ENCODE peak calls at places on chromosome 1, in six cellular contexts. One of them, this sample, is unnamed.
A peak's percentile ranks its signal among the peaks of the same experiment; 100 is the strongest.

GRCh38 chr1:89540406-89540970 is 15.9 kb downstream of the LRRC8B start:
- DNase-seq in left ventricle myocardium inferior: no peak
- DNase-seq in neural progenitor cell: no peak
- DNase-seq in naive thymus-derived CD4-positive, alpha-beta T cell: no peak
- DNase-seq in hepatocyte: no peak
- DNase-seq in IMR-90: no peak
- DNase-seq in this sample: no peak

GRCh38 chr1:84152649-84153056 is 8.6 kb downstream of the PRKACB start:
- DNase-seq in left ventricle myocardium inferior: no peak
- DNase-seq in naive thymus-derived CD4-positive, alpha-beta T cell: no peak
- DNase-seq in neural progenitor cell: no peak
- DNase-seq in IMR-90: no peak
- DNase-seq in hepatocyte: no peak
- DNase-seq in this sample: no peak

GRCh38 chr1:119544165-119544762 is 37.3 kb downstream of the HSD3B1 start:
- DNase-seq in hepatocyte: no peak
- DNase-seq in left ventricle myocardium inferior: no peak
- DNase-seq in naive thymus-derived CD4-positive, alpha-beta T cell: no peak
- DNase-seq in neural progenitor cell: peak; percentile 28
- DNase-seq in IMR-90: no peak
- DNase-seq in this sample: no peak

GRCh38 chr1:58430355-58431335 is 115.9 kb downstream of the OMA1 start:
- DNase-seq in left ventricle myocardium inferior: no peak
- DNase-seq in IMR-90: no peak
- DNase-seq in hepatocyte: no peak
- DNase-seq in naive thymus-derived CD4-positive, alpha-beta T cell: no peak
- DNase-seq in neural progenitor cell: no peak
- DNase-seq in this sample: no peak

GRCh38 chr1:33986389-33987095 is 122.7 kb downstream of the HMGB4 start:
- DNase-seq in left ventricle myocardium inferior: peak; percentile 50
- DNase-seq in naive thymus-derived CD4-positive, alpha-beta T cell: no peak
- DNase-seq in IMR-90: peak; percentile 7
- DNase-seq in hepatocyte: peak; percentile 77
- DNase-seq in neural progenitor cell: no peak
- DNase-seq in this sample: no peak

GRCh38 chr1:85975770-85976386 is 180.7 kb downstream of the COL24A1 start:
- DNase-seq in hepatocyte: peak; percentile 19
- DNase-seq in naive thymus-derived CD4-positive, alpha-beta T cell: no peak
- DNase-seq in IMR-90: no peak
- DNase-seq in left ventricle myocardium inferior: no peak
- DNase-seq in neural progenitor cell: peak; percentile 8
- DNase-seq in this sample: no peak

GRCh38 chr1:192839164-192840066 is 30.6 kb downstream of the RGS2 start:
- DNase-seq in naive thymus-derived CD4-positive, alpha-beta T cell: no peak
- DNase-seq in hepatocyte: no peak
- DNase-seq in neural progenitor cell: no peak
- DNase-seq in IMR-90: no peak
- DNase-seq in left ventricle myocardium inferior: no peak
- DNase-seq in this sample: no peak

GRCh38 chr1:94925561-94926364 is 1.1 kb downstream of the CNN3 start:
- DNase-seq in IMR-90: peak; percentile 87
- DNase-seq in neural progenitor cell: peak; percentile 99
- DNase-seq in left ventricle myocardium inferior: peak; percentile 69
- DNase-seq in naive thymus-derived CD4-positive, alpha-beta T cell: no peak
- DNase-seq in hepatocyte: peak; percentile 80
- DNase-seq in this sample: peak; percentile 80

GRCh38 chr1:38029725-38030511 is 16.7 kb downstream of the POU3F1 start:
- DNase-seq in hepatocyte: peak; percentile 75
- DNase-seq in naive thymus-derived CD4-positive, alpha-beta T cell: no peak
- DNase-seq in neural progenitor cell: no peak
- DNase-seq in left ventricle myocardium inferior: peak; percentile 51
- DNase-seq in IMR-90: peak; percentile 62
- DNase-seq in this sample: no peak

GRCh38 chr1:180672105-180672504 is 40.3 kb downstream of the XPR1 start:
- DNase-seq in neural progenitor cell: no peak
- DNase-seq in naive thymus-derived CD4-positive, alpha-beta T cell: no peak
- DNase-seq in left ventricle myocardium inferior: no peak
- DNase-seq in IMR-90: peak; percentile 69
- DNase-seq in hepatocyte: no peak
- DNase-seq in this sample: no peak

GRCh38 chr1:80445021-80445420 is 1355.7 kb upstream of the ADGRL2 start:
- DNase-seq in left ventricle myocardium inferior: no peak
- DNase-seq in naive thymus-derived CD4-positive, alpha-beta T cell: no peak
- DNase-seq in IMR-90: no peak
- DNase-seq in neural progenitor cell: no peak
- DNase-seq in hepatocyte: no peak
- DNase-seq in this sample: no peak

GRCh38 chr1:52210044-52210443 is 68.2 kb downstream of the ZFYVE9 start:
- DNase-seq in left ventricle myocardium inferior: no peak
- DNase-seq in naive thymus-derived CD4-positive, alpha-beta T cell: no peak
- DNase-seq in neural progenitor cell: no peak
- DNase-seq in IMR-90: no peak
- DNase-seq in hepatocyte: no peak
- DNase-seq in this sample: no peak

GRCh38 chr1:4984841-4985240 is 330.4 kb downstream of the AJAP1 start:
- DNase-seq in neural progenitor cell: no peak
- DNase-seq in IMR-90: no peak
- DNase-seq in naive thymus-derived CD4-positive, alpha-beta T cell: no peak
- DNase-seq in hepatocyte: no peak
- DNase-seq in left ventricle myocardium inferior: no peak
- DNase-seq in this sample: no peak

GRCh38 chr1:6884652-6885153 is 99.4 kb downstream of the CAMTA1 start:
- DNase-seq in IMR-90: no peak
- DNase-seq in left ventricle myocardium inferior: no peak
- DNase-seq in naive thymus-derived CD4-positive, alpha-beta T cell: no peak
- DNase-seq in hepatocyte: peak; percentile 22
- DNase-seq in neural progenitor cell: no peak
- DNase-seq in this sample: no peak

GRCh38 chr1:14413809-14414208 is 184.7 kb upstream of the KAZN start:
- DNase-seq in neural progenitor cell: no peak
- DNase-seq in naive thymus-derived CD4-positive, alpha-beta T cell: no peak
- DNase-seq in left ventricle myocardium inferior: no peak
- DNase-seq in hepatocyte: no peak
- DNase-seq in IMR-90: peak; percentile 62
- DNase-seq in this sample: peak; percentile 13

GRCh38 chr1:26772687-26773086 is 15.1 kb upstream of the PIGV start:
- DNase-seq in IMR-90: peak; percentile 99
- DNase-seq in hepatocyte: no peak
- DNase-seq in left ventricle myocardium inferior: no peak
- DNase-seq in naive thymus-derived CD4-positive, alpha-beta T cell: no peak
- DNase-seq in neural progenitor cell: no peak
- DNase-seq in this sample: peak; percentile 93

GRCh38 chr1:161915051-161915503 is 108.6 kb downstream of the OLFML2B start:
- DNase-seq in neural progenitor cell: no peak
- DNase-seq in IMR-90: peak; percentile 11
- DNase-seq in naive thymus-derived CD4-positive, alpha-beta T cell: no peak
- DNase-seq in hepatocyte: no peak
- DNase-seq in left ventricle myocardium inferior: no peak
- DNase-seq in this sample: no peak

GRCh38 chr1:61097326-61097725 is 15.0 kb downstream of the NFIA start:
- DNase-seq in IMR-90: peak; percentile 67
- DNase-seq in left ventricle myocardium inferior: no peak
- DNase-seq in neural progenitor cell: no peak
- DNase-seq in hepatocyte: no peak
- DNase-seq in naive thymus-derived CD4-positive, alpha-beta T cell: no peak
- DNase-seq in this sample: no peak

GRCh38 chr1:221271696-221272095 is 392.5 kb downstream of the HLX start:
- DNase-seq in neural progenitor cell: no peak
- DNase-seq in left ventricle myocardium inferior: no peak
- DNase-seq in hepatocyte: no peak
- DNase-seq in naive thymus-derived CD4-positive, alpha-beta T cell: no peak
- DNase-seq in IMR-90: no peak
- DNase-seq in this sample: no peak

GRCh38 chr1:213600879-213601278 is 386.9 kb upstream of the PROX1 start:
- DNase-seq in IMR-90: no peak
- DNase-seq in neural progenitor cell: no peak
- DNase-seq in hepatocyte: no peak
- DNase-seq in left ventricle myocardium inferior: no peak
- DNase-seq in naive thymus-derived CD4-positive, alpha-beta T cell: no peak
- DNase-seq in this sample: no peak

GRCh38 chr1:227899141-227899819 is 48.5 kb downstream of the WNT9A start:
- DNase-seq in left ventricle myocardium inferior: peak; percentile 9
- DNase-seq in IMR-90: no peak
- DNase-seq in hepatocyte: no peak
- DNase-seq in naive thymus-derived CD4-positive, alpha-beta T cell: no peak
- DNase-seq in neural progenitor cell: no peak
- DNase-seq in this sample: no peak

DNA sequence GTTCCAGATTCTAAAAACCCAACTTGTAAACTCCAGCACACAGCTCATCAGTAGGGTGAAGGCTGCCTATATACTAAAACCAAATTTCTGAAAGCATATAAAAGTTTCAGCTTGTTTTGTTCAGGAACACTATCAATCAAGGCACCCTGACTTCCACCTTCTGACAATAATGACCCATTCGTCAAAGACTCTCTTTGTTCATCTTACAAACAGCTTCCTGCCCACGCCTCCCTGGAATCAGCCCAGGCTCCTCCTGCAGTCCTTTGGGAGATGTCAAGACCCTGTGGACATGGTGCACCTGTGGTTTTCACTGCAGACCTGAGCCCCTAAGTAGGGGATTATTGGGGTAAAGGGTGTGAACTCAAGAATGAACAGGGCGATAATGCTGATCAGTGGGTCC is 178.9 kb upstream of the CAMK1G start:
- DNase-seq in IMR-90: no peak
- DNase-seq in naive thymus-derived CD4-positive, alpha-beta T cell: no peak
- DNase-seq in left ventricle myocardium inferior: no peak
- DNase-seq in neural progenitor cell: peak; percentile 19
- DNase-seq in hepatocyte: no peak
- DNase-seq in this sample: no peak
- H3K9me3 ChIP-seq in IMR-90: peaks cover 2% of the 10 kb centered on the region
- H3K9me3 ChIP-seq in naive thymus-derived CD4-positive, alpha-beta T cell: no peaks in the 10 kb centered on the region
- H3K9me3 ChIP-seq in left ventricle myocardium inferior: no peaks in the 10 kb centered on the region
- H3K9me3 ChIP-seq in neural progenitor cell: no peaks in the 10 kb centered on the region
- H3K9me3 ChIP-seq in hepatocyte: no peaks in the 10 kb centered on the region
- H3K9me3 ChIP-seq in this sample: peaks cover 3% of the 10 kb centered on the region

GRCh38 chr1:110620250-110620615 is 14.1 kb upstream of the KCNA2 start:
- DNase-seq in hepatocyte: no peak
- DNase-seq in left ventricle myocardium inferior: no peak
- DNase-seq in IMR-90: no peak
- DNase-seq in naive thymus-derived CD4-positive, alpha-beta T cell: no peak
- DNase-seq in neural progenitor cell: no peak
- DNase-seq in this sample: no peak

GRCh38 chr1:110618668-110619067 is 12.5 kb upstream of the KCNA2 start:
- DNase-seq in IMR-90: no peak
- DNase-seq in neural progenitor cell: no peak
- DNase-seq in naive thymus-derived CD4-positive, alpha-beta T cell: no peak
- DNase-seq in left ventricle myocardium inferior: no peak
- DNase-seq in hepatocyte: no peak
- DNase-seq in this sample: no peak

GRCh38 chr1:110620686-110621085 is 14.5 kb upstream of the KCNA2 start:
- DNase-seq in naive thymus-derived CD4-positive, alpha-beta T cell: no peak
- DNase-seq in IMR-90: no peak
- DNase-seq in left ventricle myocardium inferior: no peak
- DNase-seq in neural progenitor cell: no peak
- DNase-seq in hepatocyte: no peak
- DNase-seq in this sample: no peak

GRCh38 chr1:110617589-110617988 is 11.4 kb upstream of the KCNA2 start:
- DNase-seq in hepatocyte: no peak
- DNase-seq in naive thymus-derived CD4-positive, alpha-beta T cell: no peak
- DNase-seq in left ventricle myocardium inferior: no peak
- DNase-seq in IMR-90: no peak
- DNase-seq in neural progenitor cell: no peak
- DNase-seq in this sample: no peak

DNA sequence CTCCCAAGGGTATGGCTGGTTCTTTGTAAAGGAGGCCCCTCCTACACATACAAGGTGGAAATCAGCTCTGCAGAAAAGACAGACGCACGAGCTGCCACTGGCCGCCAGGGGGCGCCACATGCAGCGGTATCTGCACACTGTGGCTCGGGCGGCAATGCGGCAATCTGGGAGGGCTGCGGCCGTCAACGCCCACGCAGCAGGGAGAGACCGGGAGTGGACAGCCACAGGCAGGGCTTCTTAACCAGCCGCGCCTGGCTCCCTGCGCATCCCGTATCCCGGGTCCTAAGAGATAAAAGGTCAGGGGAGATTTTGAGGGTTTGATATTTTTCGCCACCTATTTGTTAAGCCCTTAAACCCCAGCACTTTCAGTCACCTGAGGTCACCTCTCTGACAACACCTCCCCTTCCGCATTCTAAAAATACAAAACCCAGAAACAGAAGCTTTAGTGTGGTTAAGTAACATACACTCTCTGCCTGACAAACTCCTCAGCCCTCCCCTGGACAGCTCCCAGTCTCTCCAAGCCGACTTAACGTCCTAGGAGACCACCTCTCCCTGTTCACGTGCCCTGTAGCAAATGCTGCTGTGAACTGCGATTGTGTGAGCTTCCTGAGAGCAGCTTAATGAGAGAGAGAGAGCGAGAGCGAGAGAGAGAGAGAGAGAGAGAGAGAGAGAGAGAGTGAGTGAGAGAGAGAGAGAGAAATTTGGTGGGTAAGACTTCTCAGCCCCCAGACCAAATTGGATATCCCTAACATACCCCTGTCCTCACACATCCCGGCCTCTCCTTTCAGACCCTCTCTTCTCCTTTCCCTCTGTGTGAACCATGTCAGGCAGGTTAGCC is 13.5 kb upstream of the KCNA2 start:
- DNase-seq in IMR-90: peak; percentile 59
- DNase-seq in hepatocyte: peak; percentile 94
- DNase-seq in naive thymus-derived CD4-positive, alpha-beta T cell: peak; percentile 93
- DNase-seq in neural progenitor cell: peak; percentile 95
- DNase-seq in left ventricle myocardium inferior: peak; percentile 78
- DNase-seq in this sample: peak; percentile 8
- H3K4me3 ChIP-seq in IMR-90: no peak overlapping the region
- H3K4me3 ChIP-seq in hepatocyte: no peak overlapping the region
- H3K4me3 ChIP-seq in naive thymus-derived CD4-positive, alpha-beta T cell: peak overlapping the region; percentile 58
- H3K4me3 ChIP-seq in neural progenitor cell: peak overlapping the region; percentile 39
- H3K4me3 ChIP-seq in left ventricle myocardium inferior: peak overlapping the region; percentile 32
- H3K4me3 ChIP-seq in this sample: no peak overlapping the region

GRCh38 chr1:152198982-152199381 is 25.0 kb downstream of the HRNR start:
- DNase-seq in IMR-90: no peak
- DNase-seq in neural progenitor cell: no peak
- DNase-seq in left ventricle myocardium inferior: no peak
- DNase-seq in naive thymus-derived CD4-positive, alpha-beta T cell: no peak
- DNase-seq in hepatocyte: no peak
- DNase-seq in this sample: no peak
- H3K9me3 ChIP-seq in IMR-90: no peaks in the 10 kb centered on the region
- H3K9me3 ChIP-seq in neural progenitor cell: peaks cover 5% of the 10 kb centered on the region
- H3K9me3 ChIP-seq in left ventricle myocardium inferior: no peaks in the 10 kb centered on the region
- H3K9me3 ChIP-seq in naive thymus-derived CD4-positive, alpha-beta T cell: no peaks in the 10 kb centered on the region
- H3K9me3 ChIP-seq in hepatocyte: no peaks in the 10 kb centered on the region
- H3K9me3 ChIP-seq in this sample: no peaks in the 10 kb centered on the region

GRCh38 chr1:41394405-41394804 is 33.2 kb downstream of the FOXO6 start:
- DNase-seq in hepatocyte: no peak
- DNase-seq in left ventricle myocardium inferior: no peak
- DNase-seq in IMR-90: no peak
- DNase-seq in naive thymus-derived CD4-positive, alpha-beta T cell: no peak
- DNase-seq in neural progenitor cell: peak; percentile 24
- DNase-seq in this sample: no peak

GRCh38 chr1:41393993-41394392 is 32.8 kb downstream of the FOXO6 start:
- DNase-seq in IMR-90: no peak
- DNase-seq in naive thymus-derived CD4-positive, alpha-beta T cell: no peak
- DNase-seq in neural progenitor cell: no peak
- DNase-seq in hepatocyte: no peak
- DNase-seq in left ventricle myocardium inferior: no peak
- DNase-seq in this sample: no peak

GRCh38 chr1:41396084-41396483 is 34.9 kb downstream of the FOXO6 start:
- DNase-seq in left ventricle myocardium inferior: no peak
- DNase-seq in neural progenitor cell: no peak
- DNase-seq in hepatocyte: no peak
- DNase-seq in naive thymus-derived CD4-positive, alpha-beta T cell: no peak
- DNase-seq in IMR-90: no peak
- DNase-seq in this sample: no peak

GRCh38 chr1:41395599-41395956 is 34.3 kb downstream of the FOXO6 start:
- DNase-seq in neural progenitor cell: no peak
- DNase-seq in hepatocyte: no peak
- DNase-seq in naive thymus-derived CD4-positive, alpha-beta T cell: no peak
- DNase-seq in left ventricle myocardium inferior: no peak
- DNase-seq in IMR-90: no peak
- DNase-seq in this sample: no peak

GRCh38 chr1:41394918-41395598 is 33.8 kb downstream of the FOXO6 start:
- DNase-seq in IMR-90: no peak
- DNase-seq in left ventricle myocardium inferior: no peak
- DNase-seq in neural progenitor cell: peak; percentile 94
- DNase-seq in naive thymus-derived CD4-positive, alpha-beta T cell: no peak
- DNase-seq in hepatocyte: peak; percentile 57
- DNase-seq in this sample: no peak
- H3K4me3 ChIP-seq in IMR-90: no peak overlapping the region
- H3K4me3 ChIP-seq in left ventricle myocardium inferior: no peak overlapping the region
- H3K4me3 ChIP-seq in neural progenitor cell: peak overlapping the region; percentile 35
- H3K4me3 ChIP-seq in naive thymus-derived CD4-positive, alpha-beta T cell: no peak overlapping the region
- H3K4me3 ChIP-seq in hepatocyte: no peak overlapping the region
- H3K4me3 ChIP-seq in this sample: no peak overlapping the region

This sample was measured in AG04450.